ENCODE peak calls at places on chromosomes 2 and 18, in six cellular contexts. B is stomach, C is coronary artery, M is transverse colon, Q is A673, K is thyroid gland. F is an unnamed sample.

GRCh38 chr18:79577451-79578395 is 101.9 kb upstream of the CTDP1 start:
- DNase-seq in B (no peak), C (peak; percentile 66), M (peak; percentile 20), Q (peak; percentile 13), K (peak; percentile 44), F (peak; percentile 57)

GRCh38 chr2:200278694-200279316 is 27.7 kb upstream of the SPATS2L start:
- DNase-seq in B (no peak), C (no peak), M (no peak), Q (no peak), K (no peak), F (no peak)

GRCh38 chr2:54634564-54635511 is 88.6 kb upstream of the EML6 start:
- DNase-seq in B (no peak), C (no peak), M (peak; percentile 22), Q (peak; percentile 78), K (peak; percentile 24), F (no peak)

GRCh38 chr18:49368876-49369440 is 91.5 kb downstream of the DYM start:
- DNase-seq in B (peak; percentile 62), C (no peak), M (no peak), Q (no peak), K (peak; percentile 91), F (peak; percentile 70)

GRCh38 chr2:229636568-229636967 is 77.8 kb downstream of the DNER start:
- DNase-seq in B (no peak), C (no peak), M (no peak), Q (no peak), K (no peak), F (no peak)

GRCh38 chr18:6994053-6994452 is 123.5 kb downstream of the LAMA1 start:
- DNase-seq in B (no peak), C (no peak), M (no peak), Q (no peak), K (peak; percentile 13), F (no peak)

GRCh38 chr2:109213646-109214417 is 84.8 kb downstream of the SH3RF3 start:
- DNase-seq in B (no peak), C (no peak), M (no peak), Q (no peak), K (no peak), F (no peak)

GRCh38 chr18:7366597-7366996 is 135.7 kb downstream of the LRRC30 start:
- DNase-seq in B (no peak), C (no peak), M (no peak), Q (no peak), K (no peak), F (no peak)

GRCh38 chr2:117982376-117983033 is 31.4 kb downstream of the CCDC93 start:
- DNase-seq in B (no peak), C (no peak), M (no peak), Q (no peak), K (no peak), F (no peak)

GRCh38 chr2:241272722-241273551 is 42.5 kb downstream of the HDLBP start:
- DNase-seq in B (peak; percentile 74), C (peak; percentile 84), M (peak; percentile 76), Q (peak; percentile 78), K (peak; percentile 48), F (peak; percentile 63)

GRCh38 chr18:58805482-58806187 is 59.0 kb upstream of the ZNF532 start:
- DNase-seq in B (no peak), C (no peak), M (no peak), Q (peak; percentile 54), K (no peak), F (no peak)

GRCh38 chr2:240604291-240604938 is 17.9 kb downstream of the CAPN10 start:
- DNase-seq in B (peak; percentile 90), C (no peak), M (peak; percentile 82), Q (no peak), K (peak; percentile 93), F (peak; percentile 80)

GRCh38 chr2:263774-264492 is at the start of gene SH3YL1:
- DNase-seq in B (peak; percentile 87), C (peak; percentile 74), M (peak; percentile 88), Q (peak; percentile 15), K (peak; percentile 88), F (peak; percentile 90)

GRCh38 chr2:121237980-121238665 is 46.9 kb downstream of the TFCP2L1 start:
- DNase-seq in B (no peak), C (no peak), M (no peak), Q (peak; percentile 43), K (no peak), F (no peak)

GRCh38 chr2:16172324-16173175 is 232.2 kb downstream of the MYCN start:
- DNase-seq in B (no peak), C (no peak), M (no peak), Q (no peak), K (no peak), F (no peak)

GRCh38 chr18:25055076-25055475 is 296.9 kb downstream of the ZNF521 start:
- DNase-seq in B (no peak), C (no peak), M (no peak), Q (no peak), K (no peak), F (no peak)

GRCh38 chr2:114527330-114527983 is 85.0 kb downstream of the DPP10 start:
- DNase-seq in B (no peak), C (no peak), M (no peak), Q (no peak), K (no peak), F (no peak)

GRCh38 chr2:119233326-119234020 is 9.8 kb downstream of the STEAP3 start:
- DNase-seq in B (no peak), C (no peak), M (no peak), Q (no peak), K (no peak), F (no peak)

GRCh38 chr2:8627692-8628085 is 54.2 kb upstream of the ID2 start:
- DNase-seq in B (peak; percentile 72), C (no peak), M (peak; percentile 91), Q (no peak), K (no peak), F (no peak)

GRCh38 chr2:8629402-8629801 is 52.5 kb upstream of the ID2 start:
- DNase-seq in B (no peak), C (no peak), M (no peak), Q (no peak), K (no peak), F (no peak)

GRCh38 chr2:8627019-8627691 is 54.7 kb upstream of the ID2 start:
- DNase-seq in B (no peak), C (no peak), M (peak; percentile 64), Q (peak; percentile 28), K (no peak), F (no peak)

GRCh38 chr2:8628870-8629209 is 53.0 kb upstream of the ID2 start:
- DNase-seq in B (no peak), C (no peak), M (no peak), Q (no peak), K (peak; percentile 72), F (no peak)

DNA sequence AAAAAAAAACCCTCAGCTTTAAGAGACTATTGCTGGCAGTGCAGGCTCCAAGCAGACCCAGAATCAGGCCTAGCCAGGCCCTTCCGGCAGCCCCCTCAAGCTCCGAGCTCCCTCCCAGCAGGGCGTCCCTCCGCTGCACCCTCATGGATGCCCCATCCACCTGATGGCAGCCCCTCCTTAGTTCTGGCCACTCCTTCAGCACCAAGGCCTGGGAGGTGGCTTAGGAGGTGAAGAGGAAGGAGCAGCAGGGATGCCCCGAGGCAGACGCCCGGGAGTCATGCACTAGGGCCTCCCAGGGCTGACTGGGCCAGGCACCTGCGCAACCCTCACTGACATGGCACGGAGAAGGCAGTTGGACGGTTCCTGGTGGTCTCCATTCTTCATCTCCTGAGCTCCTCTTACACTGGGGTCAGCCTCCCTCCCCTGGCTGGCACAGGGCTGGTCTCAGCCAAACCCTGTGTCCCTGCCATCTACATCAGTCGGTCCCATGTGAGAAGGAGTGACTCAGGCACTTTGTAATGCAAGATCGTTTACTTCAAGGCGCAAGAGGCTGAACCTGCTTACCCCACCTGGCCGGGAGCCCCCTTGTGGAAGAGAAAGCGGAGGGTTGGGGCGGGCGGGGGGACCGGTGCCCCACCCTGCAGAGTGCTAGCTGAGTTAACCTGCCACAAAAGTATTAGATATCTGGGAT is 53.5 kb upstream of the ID2 start:
- DNase-seq in B (no peak), C (no peak), M (no peak), Q (no peak), K (peak; percentile 49), F (no peak)
- H3K27ac ChIP-seq in B (no peak overlapping the region), C (no peak overlapping the region), M (peak overlapping the region; percentile 90), Q (no peak overlapping the region), K (peak overlapping the region; percentile 60), F (no peak overlapping the region)

DNA sequence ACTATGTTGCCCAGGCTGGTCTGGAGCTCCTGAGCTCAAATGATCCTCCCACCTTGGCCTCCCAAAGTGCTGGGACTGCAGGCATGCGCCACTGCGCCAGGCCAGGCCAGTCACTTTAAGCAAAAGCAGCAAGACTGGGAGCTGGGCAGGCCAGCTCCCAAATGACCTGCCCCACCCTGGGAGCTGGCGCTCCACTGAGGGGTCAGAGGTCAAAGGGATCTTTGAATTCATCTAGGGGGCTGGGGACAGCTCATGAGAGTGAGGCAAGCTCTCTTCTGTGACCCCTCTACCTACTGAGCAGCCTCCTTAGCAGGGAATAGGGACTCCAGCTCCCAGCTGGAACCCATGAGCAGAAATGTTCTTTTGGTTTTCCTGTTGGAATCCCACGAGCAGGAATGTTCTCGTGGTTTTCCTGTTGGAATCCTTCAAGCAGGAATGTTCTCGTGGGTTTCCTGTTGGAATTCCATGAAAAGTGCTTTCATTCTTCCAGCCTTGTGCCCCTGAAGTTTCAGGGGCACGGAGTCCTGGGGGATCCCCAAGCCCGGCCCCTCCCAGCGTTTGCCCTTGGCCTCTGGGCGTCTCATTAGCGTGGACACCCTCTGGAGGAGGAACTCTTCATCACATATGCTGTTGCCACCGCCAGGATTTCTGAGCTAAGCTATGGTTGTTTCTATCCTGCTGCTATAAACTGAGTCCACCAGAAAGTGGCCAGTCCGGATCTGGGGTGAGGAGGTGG is 162.0 kb upstream of the HAAO start:
- DNase-seq in B (no peak), C (no peak), M (no peak), Q (no peak), K (no peak), F (no peak)
- TF ChIP-seq CTCF in B (no peak), C (no peak), M (no peak), Q (no peak), K (no peak), F (no peak)

GRCh38 chr18:77025831-77026363 is 106.7 kb downstream of the MBP start:
- DNase-seq in B (no peak), C (no peak), M (no peak), Q (no peak), K (no peak), F (no peak)

GRCh38 chr18:77023115-77023782 is 109.3 kb downstream of the MBP start:
- DNase-seq in B (no peak), C (no peak), M (no peak), Q (no peak), K (no peak), F (no peak)

GRCh38 chr18:77022556-77022955 is 110.0 kb downstream of the MBP start:
- DNase-seq in B (no peak), C (no peak), M (no peak), Q (no peak), K (no peak), F (no peak)

GRCh38 chr18:77025123-77025522 is 107.5 kb downstream of the MBP start:
- DNase-seq in B (no peak), C (no peak), M (no peak), Q (no peak), K (no peak), F (no peak)

DNA sequence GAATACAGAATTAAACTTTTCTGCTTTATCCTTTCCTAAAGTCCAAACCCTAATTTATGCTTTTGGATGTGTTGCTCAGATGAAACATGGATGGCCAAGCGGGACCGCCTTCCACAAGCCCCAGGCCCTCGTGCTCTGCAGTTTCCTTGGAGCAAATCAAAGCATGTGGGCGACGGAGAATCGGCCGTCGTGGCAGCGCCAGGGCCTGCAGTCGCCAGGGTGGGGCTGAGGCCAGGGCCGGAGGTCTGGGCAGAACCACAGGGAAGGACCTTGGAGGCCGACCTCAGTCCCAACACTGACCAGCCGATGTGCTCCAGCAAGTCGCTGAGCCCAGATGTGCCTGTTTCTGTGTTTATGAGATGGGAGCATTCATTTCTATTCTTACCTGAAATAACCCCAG is 108.1 kb downstream of the MBP start:
- DNase-seq in B (no peak), C (no peak), M (no peak), Q (no peak), K (no peak), F (no peak)
- H3K27ac ChIP-seq in B (no peak overlapping the region), C (no peak overlapping the region), M (no peak overlapping the region), Q (no peak overlapping the region), K (no peak overlapping the region), F (no peak overlapping the region)

GRCh38 chr2:236093134-236093533 is 75.1 kb downstream of the GBX2 start:
- DNase-seq in B (no peak), C (no peak), M (no peak), Q (no peak), K (no peak), F (no peak)
- TF ChIP-seq CTCF in B (no peak), C (no peak), M (no peak), Q (no peak), K (no peak), F (no peak)

F was measured in pancreas.